ENCODE peak calls at places on chromosomes 11 and 22, in five cellular contexts. One of them, this sample, is unnamed. For H3K27me3 and H3K4me1, the result is how much of the 10 kb centered on the place peaks cover.

GRCh38 chr22:28899199-28899853 is 16.0 kb downstream of the ZNRF3 start:
- DNase-seq in foreskin keratinocyte: peak
- DNase-seq in transverse colon: no peak
- DNase-seq in right lobe of liver: no peak
- DNase-seq in IMR-90: peak
- DNase-seq in this sample: no peak

GRCh38 chr11:77783023-77783422 is 37.5 kb downstream of the RSF1 start:
- DNase-seq in right lobe of liver: no peak
- DNase-seq in IMR-90: no peak
- DNase-seq in transverse colon: no peak
- DNase-seq in foreskin keratinocyte: no peak
- DNase-seq in this sample: no peak

GRCh38 chr11:65181569-65182257 is at the start of gene CAPN1:
- DNase-seq in IMR-90: peak
- DNase-seq in right lobe of liver: peak
- DNase-seq in transverse colon: peak
- DNase-seq in foreskin keratinocyte: peak
- DNase-seq in this sample: peak

GRCh38 chr11:118921929-118922744 is 3.6 kb downstream of the BCL9L start:
- DNase-seq in IMR-90: peak
- DNase-seq in transverse colon: peak
- DNase-seq in right lobe of liver: peak
- DNase-seq in foreskin keratinocyte: no peak
- DNase-seq in this sample: no peak

GRCh38 chr11:763073-763463 is 14.2 kb downstream of the GATD1 start:
- DNase-seq in IMR-90: no peak
- DNase-seq in foreskin keratinocyte: no peak
- DNase-seq in right lobe of liver: no peak
- DNase-seq in transverse colon: peak
- DNase-seq in this sample: no peak

GRCh38 chr11:119676461-119677020 is 52.5 kb downstream of the NECTIN1 start:
- DNase-seq in foreskin keratinocyte: no peak
- DNase-seq in IMR-90: peak
- DNase-seq in transverse colon: no peak
- DNase-seq in right lobe of liver: no peak
- DNase-seq in this sample: no peak

GRCh38 chr11:86803136-86803535 is 2.8 kb downstream of the PRSS23 start:
- DNase-seq in right lobe of liver: no peak
- DNase-seq in transverse colon: no peak
- DNase-seq in foreskin keratinocyte: no peak
- DNase-seq in IMR-90: no peak
- DNase-seq in this sample: no peak

GRCh38 chr11:638616-639323 is 1.7 kb downstream of the DRD4 start:
- DNase-seq in IMR-90: no peak
- DNase-seq in transverse colon: no peak
- DNase-seq in right lobe of liver: no peak
- DNase-seq in foreskin keratinocyte: no peak
- DNase-seq in this sample: no peak

GRCh38 chr11:21769188-21769587 is 423.7 kb upstream of the ANO5 start:
- DNase-seq in foreskin keratinocyte: no peak
- DNase-seq in IMR-90: no peak
- DNase-seq in transverse colon: no peak
- DNase-seq in right lobe of liver: no peak
- DNase-seq in this sample: no peak

GRCh38 chr11:8793114-8793777 is 110.7 kb downstream of the RPL27A start:
- DNase-seq in transverse colon: no peak
- DNase-seq in IMR-90: peak
- DNase-seq in foreskin keratinocyte: no peak
- DNase-seq in right lobe of liver: no peak
- DNase-seq in this sample: no peak

GRCh38 chr11:67278939-67279588 is 10.0 kb upstream of the ANKRD13D start:
- DNase-seq in transverse colon: no peak
- DNase-seq in foreskin keratinocyte: no peak
- DNase-seq in right lobe of liver: peak
- DNase-seq in IMR-90: no peak
- DNase-seq in this sample: no peak

GRCh38 chr11:113373981-113374560 is 13.5 kb upstream of the ANKK1 start:
- DNase-seq in foreskin keratinocyte: no peak
- DNase-seq in IMR-90: no peak
- DNase-seq in transverse colon: no peak
- DNase-seq in right lobe of liver: no peak
- DNase-seq in this sample: no peak

GRCh38 chr11:74373382-74373781 is 24.9 kb downstream of the PGM2L1 start:
- DNase-seq in right lobe of liver: no peak
- DNase-seq in transverse colon: no peak
- DNase-seq in foreskin keratinocyte: no peak
- DNase-seq in IMR-90: peak
- DNase-seq in this sample: no peak

GRCh38 chr11:69642913-69643632 is 2.1 kb downstream of the CCND1 start:
- DNase-seq in right lobe of liver: peak
- DNase-seq in foreskin keratinocyte: no peak
- DNase-seq in IMR-90: peak
- DNase-seq in transverse colon: peak
- DNase-seq in this sample: peak
- H3K27me3 ChIP-seq in right lobe of liver: under half
- H3K27me3 ChIP-seq in foreskin keratinocyte: under half
- H3K27me3 ChIP-seq in IMR-90: under half
- H3K27me3 ChIP-seq in transverse colon: under half
- H3K27me3 ChIP-seq in this sample: under half

GRCh38 chr11:33701302-33701701 is 676 bp upstream of the C11orf91 start:
- DNase-seq in transverse colon: no peak
- DNase-seq in right lobe of liver: no peak
- DNase-seq in foreskin keratinocyte: peak
- DNase-seq in IMR-90: peak
- DNase-seq in this sample: no peak

GRCh38 chr11:33698921-33699320 is 1.7 kb downstream of the C11orf91 start:
- DNase-seq in transverse colon: no peak
- DNase-seq in right lobe of liver: no peak
- DNase-seq in foreskin keratinocyte: no peak
- DNase-seq in IMR-90: no peak
- DNase-seq in this sample: no peak

GRCh38 chr11:33700425-33701271 is at the start of gene C11orf91:
- DNase-seq in IMR-90: peak
- DNase-seq in transverse colon: peak
- DNase-seq in right lobe of liver: peak
- DNase-seq in foreskin keratinocyte: peak
- DNase-seq in this sample: peak

GRCh38 chr11:33697997-33698396 is 2.6 kb downstream of the C11orf91 start:
- DNase-seq in IMR-90: no peak
- DNase-seq in transverse colon: no peak
- DNase-seq in foreskin keratinocyte: no peak
- DNase-seq in right lobe of liver: no peak
- DNase-seq in this sample: no peak

GRCh38 chr11:33699515-33700424 is 856 bp downstream of the C11orf91 start:
- DNase-seq in right lobe of liver: no peak
- DNase-seq in foreskin keratinocyte: no peak
- DNase-seq in IMR-90: no peak
- DNase-seq in transverse colon: peak
- DNase-seq in this sample: no peak
- H3K4me1 ChIP-seq in right lobe of liver: half or more
- H3K4me1 ChIP-seq in foreskin keratinocyte: under half
- H3K4me1 ChIP-seq in IMR-90: under half
- H3K4me1 ChIP-seq in transverse colon: under half
- H3K4me1 ChIP-seq in this sample: under half

DNA sequence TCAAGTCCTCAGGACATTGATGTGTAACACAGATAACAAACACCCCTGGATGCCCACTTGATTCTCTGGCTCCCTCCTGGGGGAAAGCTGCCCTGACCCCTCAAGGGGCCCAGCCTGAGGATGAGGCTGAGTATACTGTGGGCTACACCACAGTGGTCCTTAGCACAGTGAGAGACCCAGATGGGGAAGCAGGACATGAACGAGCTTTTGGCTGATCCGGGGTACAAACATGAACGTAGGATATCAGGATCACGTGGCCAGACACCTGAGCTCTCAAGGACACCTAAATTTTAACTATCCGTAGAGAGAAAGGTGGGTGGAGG is 87.1 kb upstream of the VPREB1 start:
- DNase-seq in IMR-90: no peak
- DNase-seq in foreskin keratinocyte: no peak
- DNase-seq in transverse colon: no peak
- DNase-seq in right lobe of liver: no peak
- DNase-seq in this sample: no peak
- H3K27me3 ChIP-seq in IMR-90: under half
- H3K27me3 ChIP-seq in foreskin keratinocyte: under half
- H3K27me3 ChIP-seq in transverse colon: under half
- H3K27me3 ChIP-seq in right lobe of liver: under half
- H3K27me3 ChIP-seq in this sample: under half

GRCh38 chr11:3894128-3894731 is 38.8 kb downstream of the STIM1 start:
- DNase-seq in transverse colon: peak
- DNase-seq in IMR-90: peak
- DNase-seq in right lobe of liver: no peak
- DNase-seq in foreskin keratinocyte: no peak
- DNase-seq in this sample: no peak

GRCh38 chr11:3890806-3891205 is 35.3 kb downstream of the STIM1 start:
- DNase-seq in IMR-90: no peak
- DNase-seq in right lobe of liver: no peak
- DNase-seq in foreskin keratinocyte: no peak
- DNase-seq in transverse colon: no peak
- DNase-seq in this sample: no peak

GRCh38 chr11:3892156-3892555 is 36.7 kb downstream of the STIM1 start:
- DNase-seq in foreskin keratinocyte: no peak
- DNase-seq in transverse colon: no peak
- DNase-seq in right lobe of liver: no peak
- DNase-seq in IMR-90: no peak
- DNase-seq in this sample: no peak

GRCh38 chr11:3891751-3892150 is 36.3 kb downstream of the STIM1 start:
- DNase-seq in foreskin keratinocyte: no peak
- DNase-seq in right lobe of liver: no peak
- DNase-seq in transverse colon: no peak
- DNase-seq in IMR-90: no peak
- DNase-seq in this sample: no peak

DNA sequence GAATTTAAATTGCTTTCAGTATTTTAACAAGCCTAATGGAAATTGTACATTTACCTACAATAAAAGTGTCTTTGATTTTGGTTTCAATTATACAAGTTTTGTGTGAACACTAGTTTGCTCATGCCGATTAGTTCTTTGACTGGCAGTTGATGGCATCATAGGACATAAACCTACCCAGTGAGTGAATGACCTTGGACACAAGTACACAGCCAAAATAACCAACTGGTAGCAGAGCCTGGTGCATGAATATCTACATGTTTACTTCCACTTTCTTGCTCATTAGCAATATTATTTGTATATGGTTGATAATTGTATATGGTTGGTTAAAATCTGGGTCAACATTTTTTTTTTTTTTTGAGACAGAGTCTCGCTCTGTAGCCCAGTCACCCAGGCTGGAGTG is 37.8 kb downstream of the STIM1 start:
- DNase-seq in IMR-90: no peak
- DNase-seq in right lobe of liver: no peak
- DNase-seq in foreskin keratinocyte: no peak
- DNase-seq in transverse colon: no peak
- DNase-seq in this sample: no peak
- H3K4me1 ChIP-seq in IMR-90: under half
- H3K4me1 ChIP-seq in right lobe of liver: under half
- H3K4me1 ChIP-seq in foreskin keratinocyte: under half
- H3K4me1 ChIP-seq in transverse colon: under half
- H3K4me1 ChIP-seq in this sample: under half

GRCh38 chr22:44248926-44249325 is 63.8 kb downstream of the SHISAL1 start:
- DNase-seq in transverse colon: no peak
- DNase-seq in right lobe of liver: no peak
- DNase-seq in foreskin keratinocyte: no peak
- DNase-seq in IMR-90: no peak
- DNase-seq in this sample: no peak

GRCh38 chr22:44247923-44248892 is 64.5 kb downstream of the SHISAL1 start:
- DNase-seq in right lobe of liver: no peak
- DNase-seq in transverse colon: no peak
- DNase-seq in foreskin keratinocyte: no peak
- DNase-seq in IMR-90: no peak
- DNase-seq in this sample: no peak

GRCh38 chr22:44246615-44247326 is 66.0 kb downstream of the SHISAL1 start:
- DNase-seq in transverse colon: no peak
- DNase-seq in IMR-90: no peak
- DNase-seq in foreskin keratinocyte: no peak
- DNase-seq in right lobe of liver: no peak
- DNase-seq in this sample: no peak

GRCh38 chr22:44245867-44246266 is 65.1 kb downstream of the PARVG start:
- DNase-seq in IMR-90: no peak
- DNase-seq in transverse colon: no peak
- DNase-seq in foreskin keratinocyte: no peak
- DNase-seq in right lobe of liver: no peak
- DNase-seq in this sample: no peak

GRCh38 chr22:44247346-44247745 is 65.4 kb downstream of the SHISAL1 start:
- DNase-seq in foreskin keratinocyte: no peak
- DNase-seq in IMR-90: no peak
- DNase-seq in right lobe of liver: no peak
- DNase-seq in transverse colon: no peak
- DNase-seq in this sample: no peak
- H3K27me3 ChIP-seq in foreskin keratinocyte: under half
- H3K27me3 ChIP-seq in IMR-90: under half
- H3K27me3 ChIP-seq in right lobe of liver: under half
- H3K27me3 ChIP-seq in transverse colon: under half
- H3K27me3 ChIP-seq in this sample: under half

This sample was measured in HAP-1.